ENCODE peak calls at places on chromosomes 3 and 15, in nine cellular contexts. M is ovary, K is endothelial cell of umbilical vein, N is IMR-90, D is stomach, I is body of pancreas, W is A549, Z is uterus, S is esophagus squamous epithelium. L is an unnamed sample.
A peak's percentile ranks its signal among the peaks of the same experiment; 100 is the strongest.

GRCh38 chr15:57772223-57772957 is 65.9 kb downstream of the POLR2M start:
- DNase-seq in M (no peak), K (no peak), N (peak; percentile 17), D (no peak), I (no peak), W (no peak), Z (no peak), S (no peak), L (no peak)

GRCh38 chr3:143525408-143525807 is 322.9 kb downstream of the SLC9A9 start:
- DNase-seq in M (no peak), K (no peak), N (peak; percentile 1), D (no peak), I (no peak), W (no peak), Z (no peak), S (no peak), L (no peak)

GRCh38 chr3:130759692-130760338 is 13.2 kb upstream of the PIK3R4 start:
- DNase-seq in M (no peak), K (peak; percentile 61), N (peak; percentile 49), D (peak; percentile 62), I (peak; percentile 55), W (peak; percentile 21), Z (no peak), S (no peak), L (peak; percentile 43)

GRCh38 chr3:181699171-181699903 is 12.4 kb upstream of the SOX2 start:
- DNase-seq in M (no peak), K (peak; percentile 53), N (no peak), D (no peak), I (no peak), W (no peak), Z (no peak), S (no peak), L (no peak)

GRCh38 chr3:114879059-114880031 is 267.7 kb downstream of the ZBTB20 start:
- DNase-seq in M (no peak), K (peak; percentile 16), N (peak; percentile 77), D (no peak), I (no peak), W (no peak), Z (no peak), S (no peak), L (no peak)

GRCh38 chr3:71341721-71342120 is 241.8 kb downstream of the FOXP1 start:
- DNase-seq in M (no peak), K (peak; percentile 54), N (peak; percentile 91), D (no peak), I (no peak), W (no peak), Z (no peak), S (no peak), L (no peak)

GRCh38 chr15:40957041-40957555 is 3.8 kb downstream of the CHAC1 start:
- DNase-seq in M (no peak), K (no peak), N (no peak), D (no peak), I (no peak), W (no peak), Z (no peak), S (no peak), L (no peak)

GRCh38 chr3:186277268-186277909 is 84.6 kb downstream of the DGKG start:
- DNase-seq in M (no peak), K (peak; percentile 49), N (peak; percentile 75), D (no peak), I (peak; percentile 22), W (no peak), Z (no peak), S (no peak), L (peak; percentile 30)

GRCh38 chr3:48407542-48408099 is 22.3 kb downstream of the PLXNB1 start:
- DNase-seq in M (no peak), K (no peak), N (no peak), D (no peak), I (no peak), W (no peak), Z (peak; percentile 14), S (no peak), L (no peak)

GRCh38 chr15:65377105-65377975 is 462 bp downstream of the IGDCC3 start:
- DNase-seq in M (peak; percentile 54), K (peak; percentile 21), N (no peak), D (no peak), I (peak; percentile 35), W (peak; percentile 61), Z (no peak), S (no peak), L (no peak)

GRCh38 chr15:26082069-26082832 is 219.1 kb upstream of the ATP10A start:
- DNase-seq in M (peak; percentile 94), K (peak; percentile 95), N (peak; percentile 93), D (peak; percentile 96), I (peak; percentile 99), W (peak; percentile 85), Z (peak; percentile 95), S (peak; percentile 81), L (peak; percentile 99)

GRCh38 chr3:148583793-148584192 is 113.9 kb upstream of the AGTR1 start:
- DNase-seq in M (no peak), K (no peak), N (no peak), D (no peak), I (no peak), W (no peak), Z (no peak), S (no peak), L (no peak)

GRCh38 chr3:137998643-137999042 is 11.3 kb upstream of the CLDN18 start:
- DNase-seq in M (no peak), K (no peak), N (no peak), D (peak; percentile 88), I (no peak), W (no peak), Z (no peak), S (no peak), L (no peak)

GRCh38 chr3:119703900-119704531 is 1.2 kb downstream of the CFAP91 start:
- DNase-seq in M (no peak), K (no peak), N (no peak), D (no peak), I (no peak), W (no peak), Z (no peak), S (no peak), L (no peak)

GRCh38 chr15:29422606-29423005 is 153.0 kb upstream of the NSMCE3 start:
- DNase-seq in M (no peak), K (no peak), N (no peak), D (no peak), I (no peak), W (no peak), Z (no peak), S (no peak), L (no peak)

DNA sequence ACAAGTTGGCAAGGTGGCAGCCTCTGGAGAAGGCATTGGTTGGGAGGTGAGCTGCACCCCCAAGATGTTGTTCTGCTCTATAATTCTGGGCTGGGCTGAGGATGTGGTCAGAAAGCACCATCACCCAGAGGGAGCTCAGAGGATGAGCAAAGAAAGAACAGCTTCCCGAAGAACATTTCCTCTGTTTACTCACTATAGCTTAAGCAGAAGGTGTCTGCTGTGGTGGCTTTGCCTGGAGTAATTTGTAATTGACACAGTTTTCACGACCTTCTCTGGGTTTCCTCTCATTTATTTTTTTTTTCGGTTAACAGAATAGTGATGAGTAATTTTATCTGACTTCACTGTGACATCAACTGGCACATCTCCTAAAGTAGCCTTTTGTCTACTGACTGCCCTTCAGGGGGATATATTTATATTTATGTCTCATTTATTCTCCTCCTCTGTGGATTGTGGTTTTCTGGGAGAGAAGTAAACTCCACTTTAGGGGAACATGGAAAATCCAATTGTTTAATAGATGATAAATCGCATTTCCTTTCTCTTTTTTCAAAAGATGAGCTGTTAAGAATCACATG is 49.5 kb upstream of the ABHD17C start:
- DNase-seq in M (no peak), K (no peak), N (peak; percentile 46), D (no peak), I (no peak), W (no peak), Z (no peak), S (no peak), L (no peak)
- TF ChIP-seq POLR2A in M (no peak), K (no peak), N (no peak), D (no peak), I (no peak), W (no peak), Z (no peak), S (no peak), L (no peak)

DNA sequence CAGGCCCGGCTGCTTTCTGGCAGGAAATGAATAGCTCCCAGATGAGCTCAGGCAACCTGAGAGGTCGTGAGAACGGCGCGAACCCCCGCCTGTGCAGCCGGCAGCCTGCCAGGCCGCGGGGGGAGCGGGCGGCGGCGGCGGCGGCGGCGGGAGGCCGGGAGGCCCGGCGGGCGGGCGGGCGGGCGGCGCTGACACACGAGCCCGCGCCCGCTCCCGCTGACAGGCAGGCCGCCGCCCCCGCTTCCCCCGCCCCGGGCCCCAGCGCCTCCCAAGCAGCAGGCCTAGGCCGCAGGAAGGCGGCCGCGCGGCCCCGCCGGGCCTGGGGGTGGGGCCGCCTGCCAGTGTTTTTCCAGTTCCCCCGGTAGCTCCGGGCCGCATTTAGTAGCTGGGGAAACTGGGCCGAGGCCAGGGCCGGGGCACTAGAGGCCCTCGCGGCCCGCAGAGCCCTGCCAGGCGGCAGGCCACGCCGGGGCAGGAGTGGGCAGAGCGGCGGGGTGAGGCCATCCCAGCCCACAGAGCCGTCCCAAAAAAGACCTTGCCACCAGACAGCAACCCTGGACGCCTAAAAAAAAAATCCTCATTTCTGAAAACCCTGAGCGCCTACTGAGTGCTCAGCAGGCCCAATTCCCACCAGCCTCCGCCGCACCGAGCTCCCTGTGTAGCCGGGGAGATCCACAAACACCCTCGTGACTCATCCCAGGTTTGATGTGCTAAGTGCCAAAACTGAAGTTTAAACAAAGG is 5.6 kb downstream of the HES1 start:
- DNase-seq in M (peak; percentile 93), K (peak; percentile 93), N (peak; percentile 90), D (peak; percentile 95), I (peak; percentile 95), W (peak; percentile 66), Z (peak; percentile 92), S (no peak), L (peak; percentile 98)
- TF ChIP-seq POLR2A in M (no peak), K (no peak), N (no peak), D (no peak), I (peak; percentile 79), W (no peak), Z (no peak), S (no peak), L (no peak)

GRCh38 chr3:12662593-12663310 is 1.2 kb downstream of the RAF1 start:
- DNase-seq in M (peak; percentile 41), K (peak; percentile 58), N (peak; percentile 55), D (peak; percentile 48), I (peak; percentile 37), W (peak; percentile 28), Z (no peak), S (no peak), L (peak; percentile 86)
- TF ChIP-seq POLR2A in M (no peak), K (no peak), N (no peak), D (no peak), I (no peak), W (no peak), Z (no peak), S (no peak), L (no peak)

DNA sequence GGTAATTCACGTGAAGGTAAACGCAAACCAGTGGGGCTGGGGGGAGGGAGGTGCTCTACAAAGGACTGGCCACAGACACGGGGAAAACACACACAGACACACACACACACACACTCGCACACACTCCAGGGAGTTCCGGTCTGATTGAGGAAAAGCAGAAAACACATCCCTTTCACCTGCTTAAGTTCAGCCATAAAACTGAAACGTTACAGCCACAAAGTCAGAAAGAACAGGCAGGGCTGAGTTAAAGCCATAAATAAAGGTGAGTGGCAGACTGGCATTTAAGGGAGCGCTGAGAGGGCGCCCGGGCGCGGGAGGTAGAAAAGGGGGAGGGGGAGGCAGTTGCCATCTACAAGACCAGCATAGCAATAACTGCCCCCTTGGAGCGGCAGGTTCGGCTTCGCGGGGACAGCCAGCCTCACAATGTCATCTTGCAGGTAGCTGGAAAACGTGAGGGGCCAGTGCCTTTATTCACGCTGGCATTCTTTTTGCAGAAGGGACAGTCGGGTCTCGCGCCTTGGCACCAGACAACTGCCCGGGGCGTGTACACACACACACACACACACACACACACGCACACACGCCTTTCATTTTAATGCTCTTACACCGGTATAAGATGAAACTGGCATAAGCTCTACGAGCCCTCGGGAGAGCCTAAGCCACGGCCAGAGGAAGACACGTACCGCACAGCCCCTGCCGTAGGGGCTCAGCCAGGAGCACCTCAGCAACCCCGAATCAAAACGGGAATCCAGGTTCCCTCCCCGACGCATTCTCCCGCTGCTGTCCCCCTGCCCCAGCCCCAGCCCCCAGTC is 869 bp downstream of the TNIK start:
- DNase-seq in M (peak; percentile 27), K (peak; percentile 72), N (peak; percentile 36), D (peak; percentile 38), I (peak; percentile 43), W (no peak), Z (peak; percentile 21), S (no peak), L (no peak)
- TF ChIP-seq POLR2A in M (no peak), K (peak; percentile 32), N (no peak), D (no peak), I (no peak), W (no peak), Z (no peak), S (no peak), L (no peak)